ENCODE peak calls at places on chromosomes 2 and 18, in ten cellular contexts. V is body of pancreas; J is CD8-positive, alpha-beta T cell; A is neural progenitor cell; N is colonic mucosa; C is IMR-90; O is naive thymus-derived CD4-positive, alpha-beta T cell; W is Peyer's patch; X is breast epithelium; T is spleen. D is an unnamed sample.

GRCh38 chr2:36611316-36611990 is 13.5 kb upstream of the FEZ2 start:
- DNase-seq in X (no peak), V (no peak), O (no peak), C (no peak), W (no peak), A (no peak), N (no peak), T (no peak), J (no peak), D (no peak)

GRCh38 chr2:112622528-112622849 is 23.2 kb upstream of the SLC20A1 start:
- DNase-seq in A (no peak), T (no peak), C (peak; percentile 98), O (no peak), V (no peak), X (no peak), W (peak; percentile 43), J (no peak), N (no peak), D (no peak)

GRCh38 chr2:16680294-16680693 is 14.7 kb upstream of the CYRIA start:
- DNase-seq in W (no peak), X (no peak), A (no peak), J (no peak), N (no peak), V (no peak), O (no peak), C (no peak), T (no peak), D (no peak)

GRCh38 chr18:74367905-74368304 is 52.3 kb downstream of the C18orf63 start:
- DNase-seq in J (no peak), C (no peak), T (no peak), A (no peak), X (no peak), W (peak; percentile 40), N (no peak), V (no peak), O (no peak), D (no peak)

GRCh38 chr2:31235504-31235902 is 1.6 kb downstream of the EHD3 start:
- DNase-seq in C (peak; percentile 92), T (no peak), J (no peak), W (no peak), V (no peak), O (no peak), X (no peak), N (peak; percentile 16), A (no peak), D (peak; percentile 58)

GRCh38 chr2:227374158-227374557 is 4.9 kb downstream of the TM4SF20 start:
- DNase-seq in W (no peak), A (no peak), N (no peak), T (no peak), O (no peak), V (no peak), C (peak; percentile 57), J (no peak), X (no peak), D (no peak)

GRCh38 chr2:71930073-71930681 is 217.5 kb downstream of the CYP26B1 start:
- DNase-seq in J (no peak), X (peak; percentile 78), V (no peak), C (no peak), N (peak; percentile 48), W (peak; percentile 68), A (no peak), T (peak; percentile 67), O (no peak), D (no peak)

GRCh38 chr2:127092951-127093516 is 13.9 kb downstream of the BIN1 start:
- DNase-seq in V (no peak), W (no peak), O (no peak), J (no peak), C (no peak), X (no peak), T (peak; percentile 61), N (no peak), A (no peak), D (no peak)

GRCh38 chr18:75638597-75639467 is 211.3 kb upstream of the SMIM21 start:
- DNase-seq in N (no peak), V (no peak), O (no peak), T (no peak), J (no peak), X (no peak), W (no peak), C (peak; percentile 60), A (peak; percentile 65), D (no peak)

GRCh38 chr18:67072789-67073188 is 443.7 kb downstream of the DSEL start:
- DNase-seq in N (no peak), O (no peak), X (no peak), A (no peak), W (no peak), V (no peak), T (no peak), J (no peak), C (no peak), D (no peak)

GRCh38 chr2:3450385-3451031 is 68.8 kb downstream of the ADI1 start:
- DNase-seq in J (no peak), V (no peak), X (no peak), A (no peak), T (no peak), N (no peak), W (no peak), O (no peak), C (no peak), D (peak; percentile 56)

GRCh38 chr2:6970976-6971480 is 53.8 kb downstream of the RNF144A start:
- DNase-seq in O (no peak), V (no peak), C (no peak), A (no peak), T (no peak), W (no peak), N (no peak), X (no peak), J (no peak), D (no peak)

GRCh38 chr18:39058386-39059000 is 1492.9 kb upstream of the CELF4 start:
- DNase-seq in X (no peak), A (peak; percentile 10), W (no peak), T (no peak), J (no peak), N (no peak), O (no peak), V (no peak), C (no peak), D (no peak)

GRCh38 chr18:75551071-75551470 is 123.6 kb upstream of the SMIM21 start:
- DNase-seq in T (no peak), N (no peak), C (no peak), J (no peak), X (no peak), O (no peak), A (no peak), W (no peak), V (no peak), D (no peak)

GRCh38 chr2:47344890-47345583 is 57.9 kb upstream of the MSH2 start:
- DNase-seq in V (peak; percentile 77), W (peak; percentile 90), C (peak; percentile 44), X (peak; percentile 66), T (peak; percentile 83), A (peak; percentile 97), J (no peak), O (no peak), N (peak; percentile 95), D (peak; percentile 72)

GRCh38 chr2:110999626-111000025 is 121.1 kb upstream of the BCL2L11 start:
- DNase-seq in V (no peak), W (no peak), J (no peak), N (no peak), C (no peak), T (no peak), A (no peak), O (no peak), X (no peak), D (no peak)

GRCh38 chr2:226011716-226012115 is 612.2 kb downstream of the NYAP2 start:
- DNase-seq in O (no peak), V (no peak), N (no peak), T (no peak), C (no peak), A (no peak), W (no peak), J (no peak), X (no peak), D (no peak)

GRCh38 chr2:98761267-98761781 is 30.4 kb upstream of the MGAT4A start:
- DNase-seq in W (peak; percentile 53), N (no peak), A (no peak), C (no peak), V (no peak), X (no peak), O (peak; percentile 47), T (peak; percentile 74), J (peak; percentile 39), D (no peak)

GRCh38 chr2:222861411-222862067 is 703 bp downstream of the ACSL3 start:
- DNase-seq in C (no peak), T (peak; percentile 92), J (peak; percentile 10), X (no peak), O (peak; percentile 40), V (no peak), W (peak; percentile 61), N (peak; percentile 44), A (no peak), D (no peak)
- H3K4me1 ChIP-seq in C (peaks cover 10% of the 10 kb centered on the region), T (peaks cover 57% of the 10 kb centered on the region), J (peaks cover 25% of the 10 kb centered on the region), X (no peaks in the 10 kb centered on the region), O (peaks cover 13% of the 10 kb centered on the region), V (peaks cover 43% of the 10 kb centered on the region), W (peaks cover 29% of the 10 kb centered on the region), N (peaks cover 5% of the 10 kb centered on the region), A (peaks cover 41% of the 10 kb centered on the region), D (peaks cover 55% of the 10 kb centered on the region)

GRCh38 chr2:28300921-28301341 is 91.7 kb upstream of the FOSL2 start:
- DNase-seq in T (no peak), O (no peak), J (no peak), V (no peak), C (peak; percentile 98), N (no peak), W (no peak), A (no peak), X (no peak), D (no peak)
- H3K4me3 ChIP-seq in T (no peak overlapping the region), O (no peak overlapping the region), J (no peak overlapping the region), V (no peak overlapping the region), C (peak overlapping the region; percentile 37), N (no peak overlapping the region), W (no peak overlapping the region), A (no peak overlapping the region), X (no peak overlapping the region), D (no peak overlapping the region)

GRCh38 chr18:64888956-64889355 is 740.1 kb upstream of the LINC00305 start:
- DNase-seq in N (no peak), V (no peak), J (no peak), O (no peak), T (no peak), A (no peak), X (no peak), W (no peak), C (no peak), D (no peak)

DNA sequence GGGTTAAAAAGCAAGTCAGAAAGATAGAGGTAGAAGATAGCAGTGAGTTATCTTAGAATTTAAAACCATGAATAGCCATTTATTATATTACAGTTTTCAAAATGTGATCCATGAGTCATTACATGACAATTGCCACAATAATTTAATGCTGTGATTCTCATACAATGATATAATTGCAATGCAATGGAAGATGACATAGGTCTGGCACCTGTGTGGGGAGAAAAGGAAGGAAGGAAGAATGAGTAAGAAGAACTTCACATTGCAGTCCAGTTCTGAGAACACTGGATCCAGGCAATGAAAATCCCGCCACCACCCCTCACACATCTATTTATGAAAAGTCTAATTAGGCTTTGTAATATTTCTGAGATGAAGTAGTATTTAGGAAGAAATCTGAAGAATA is 738.1 kb upstream of the LINC00305 start:
- DNase-seq in C (no peak), T (no peak), A (no peak), J (no peak), N (no peak), V (no peak), W (no peak), O (no peak), X (no peak), D (no peak)
- H3K9me3 ChIP-seq in C (no peaks in the 10 kb centered on the region), T (no peaks in the 10 kb centered on the region), A (no peaks in the 10 kb centered on the region), J (no peaks in the 10 kb centered on the region), N (no peaks in the 10 kb centered on the region), V (no peaks in the 10 kb centered on the region), W (no peaks in the 10 kb centered on the region), O (no peaks in the 10 kb centered on the region), X (peaks cover 6% of the 10 kb centered on the region), D (no peaks in the 10 kb centered on the region)

GRCh38 chr2:11370377-11371098 is 26.1 kb upstream of the ROCK2 start:
- DNase-seq in V (peak; percentile 65), C (peak; percentile 43), N (peak; percentile 95), J (no peak), A (no peak), W (peak; percentile 95), T (no peak), X (peak; percentile 86), O (no peak), D (no peak)
- H3K4me1 ChIP-seq in V (peaks cover 35% of the 10 kb centered on the region), C (peaks cover 25% of the 10 kb centered on the region), N (peaks cover 8% of the 10 kb centered on the region), J (no peaks in the 10 kb centered on the region), A (peaks cover 15% of the 10 kb centered on the region), W (peaks cover 35% of the 10 kb centered on the region), T (peaks cover 30% of the 10 kb centered on the region), X (no peaks in the 10 kb centered on the region), O (no peaks in the 10 kb centered on the region), D (no peaks in the 10 kb centered on the region)

D was measured in right atrium auricular region.